ENCODE peak calls at places on chromosomes 7 and 10, in four cellular contexts. L is psoas muscle; X is stimulated activated CD4-positive, alpha-beta T cell treated with anti-CD3 and anti-CD28 coated beads, Interleukin-15, amount 100 ng/mL, for 1 hour; I is left ventricle myocardium superior. D is an unnamed sample.

GRCh38 chr7:35003679-35004278 is 33.5 kb downstream of the DPY19L1 start:
- DNase-seq in L (no peak), X (no peak), I (peak), D (no peak)

GRCh38 chr7:27677912-27678612 is 15.4 kb upstream of the HIBADH start:
- DNase-seq in L (no peak), X (no peak), I (no peak), D (no peak)

GRCh38 chr10:129773359-129773990 is 190.6 kb downstream of the EBF3 start:
- DNase-seq in L (no peak), X (no peak), I (no peak), D (no peak)

GRCh38 chr7:130904031-130904757 is 170.2 kb upstream of the KLF14 start:
- DNase-seq in L (no peak), X (no peak), I (no peak), D (no peak)

GRCh38 chr7:113159746-113160339 is 41.5 kb upstream of the SMIM30 start:
- DNase-seq in L (no peak), X (no peak), I (no peak), D (no peak)

GRCh38 chr7:127954371-127954770 is 76.9 kb downstream of the LRRC4 start:
- DNase-seq in L (no peak), X (no peak), I (no peak), D (no peak)

GRCh38 chr10:71921319-71922027 is 42.7 kb upstream of the CHST3 start:
- DNase-seq in L (peak), X (no peak), I (peak), D (no peak)

GRCh38 chr10:104925232-104925851 is 284.3 kb downstream of the SORCS3 start:
- DNase-seq in L (no peak), X (no peak), I (no peak), D (peak)

GRCh38 chr10:123148414-123149161 is 652 bp downstream of the HMX2 start:
- DNase-seq in L (no peak), X (no peak), I (no peak), D (no peak)